ENCODE peak calls at places on chromosomes 13 and 19, in six cellular contexts. H is iPS DF 6.9, J is aorta, T is PC-3, Z is fibroblast of lung, M is Peyer's patch. I is an unnamed sample. For H3K4me1, the result is how much of the 10 kb centered on the place peaks cover.

GRCh38 chr13:73492811-73493210 is 434.0 kb downstream of the KLF5 start:
- DNase-seq in Z (peak), T (no peak), J (no peak), M (no peak), H (no peak), I (no peak)

GRCh38 chr13:74644239-74644638 is 510.0 kb upstream of the KLF12 start:
- DNase-seq in H (no peak), Z (peak), J (no peak), M (no peak), T (no peak), I (no peak)

GRCh38 chr19:850221-850978 is 1.7 kb upstream of the ELANE start:
- DNase-seq in Z (peak), T (peak), M (peak), J (peak), H (no peak), I (peak)

GRCh38 chr19:44990966-44991365 is 10.3 kb upstream of the RELB start:
- DNase-seq in M (no peak), H (no peak), Z (no peak), T (no peak), J (no peak), I (no peak)

GRCh38 chr19:48821633-48822032 is 10.8 kb upstream of the BCAT2 start:
- DNase-seq in T (no peak), Z (no peak), J (no peak), H (no peak), M (no peak), I (no peak)

GRCh38 chr13:49641810-49642291 is 13.5 kb downstream of the ARL11 start:
- DNase-seq in H (no peak), J (no peak), Z (peak), T (peak), M (no peak), I (no peak)

GRCh38 chr19:19460761-19461265 is 54.5 kb downstream of the TSSK6 start:
- DNase-seq in T (no peak), H (no peak), Z (no peak), J (peak), M (peak), I (no peak)

GRCh38 chr13:23770428-23770827 is 118.8 kb downstream of the MIPEP start:
- DNase-seq in T (no peak), J (no peak), M (no peak), Z (no peak), H (no peak), I (no peak)

GRCh38 chr19:4448147-4448985 is 9.2 kb downstream of the UBXN6 start:
- DNase-seq in T (no peak), Z (no peak), H (no peak), M (no peak), J (no peak), I (no peak)

DNA sequence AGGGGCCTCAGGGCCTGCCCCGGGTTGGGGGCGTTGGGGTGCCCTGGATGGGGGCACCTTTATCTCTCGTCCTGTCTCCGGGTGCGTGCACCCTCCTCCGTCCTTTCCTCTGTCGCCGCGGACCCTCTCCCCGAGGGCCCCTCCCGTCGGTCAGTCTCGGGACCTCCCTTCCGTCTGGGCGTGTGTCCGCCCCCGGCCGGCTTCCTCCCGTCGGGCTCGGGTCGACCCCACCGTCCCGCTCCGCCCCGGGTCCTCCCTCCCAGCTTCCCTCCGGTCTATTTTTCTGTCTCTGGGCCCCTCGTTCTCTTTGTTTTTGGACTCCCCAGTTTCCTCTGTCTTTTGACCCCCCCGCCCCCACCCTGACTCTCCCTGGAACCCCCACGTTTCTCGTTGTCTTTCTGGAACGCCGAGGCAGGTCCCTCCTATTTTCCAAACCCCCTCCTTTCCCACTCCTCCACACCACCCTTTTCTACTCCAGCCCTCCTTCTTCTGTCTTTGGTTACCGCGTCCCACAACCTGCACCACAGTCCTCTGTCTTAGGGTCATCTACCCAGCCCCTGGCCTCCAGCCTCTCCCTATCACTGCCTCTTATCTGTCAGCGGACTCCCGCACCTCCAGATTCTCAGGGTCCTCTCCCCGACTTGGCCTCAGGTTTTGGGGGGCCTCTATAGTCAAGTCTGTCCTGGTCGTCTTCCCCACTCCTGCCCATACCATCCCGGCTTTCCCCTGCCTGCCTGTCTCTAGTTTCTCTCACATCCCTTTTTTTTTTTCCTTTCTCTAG is 757 bp downstream of the EGLN2 start:
- DNase-seq in T (no peak), J (peak), M (peak), H (no peak), Z (no peak), I (no peak)
- H3K4me1 ChIP-seq in T (under half), J (under half), M (under half), H (under half), Z (under half), I (under half)

DNA sequence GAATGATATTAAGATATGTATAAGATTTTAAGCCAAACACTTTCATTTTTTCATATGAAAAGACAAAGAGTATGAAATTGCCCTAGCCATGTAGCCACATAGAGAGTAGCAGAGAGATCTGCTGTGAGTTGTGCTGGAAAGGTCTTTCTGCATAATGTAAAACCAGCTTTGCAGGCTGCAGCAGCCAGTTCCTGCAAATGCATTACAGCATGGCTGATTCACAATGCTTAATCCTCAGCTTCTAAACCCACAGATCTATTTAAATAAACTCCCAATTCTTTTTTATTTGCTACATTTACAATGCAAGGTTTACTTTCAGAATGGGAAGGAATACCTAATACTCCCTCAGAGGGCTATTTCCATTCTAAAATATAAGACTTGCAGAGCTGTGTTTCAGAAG is 185.6 kb upstream of the STARD13 start:
- DNase-seq in Z (no peak), H (no peak), M (no peak), J (no peak), T (peak), I (no peak)
- H3K4me1 ChIP-seq in Z (under half), H (under half), M (under half), J (under half), T (under half), I (under half)

GRCh38 chr13:27625839-27626238 is 4.1 kb downstream of the POLR1D start:
- DNase-seq in H (no peak), M (no peak), T (no peak), J (no peak), Z (no peak), I (no peak)

GRCh38 chr13:27622881-27623280 is 1.2 kb downstream of the POLR1D start:
- DNase-seq in T (no peak), J (no peak), H (no peak), M (no peak), Z (no peak), I (no peak)

GRCh38 chr13:27622102-27622820 is 569 bp downstream of the POLR1D start:
- DNase-seq in T (peak), H (no peak), Z (peak), J (no peak), M (peak), I (no peak)

GRCh38 chr13:27621366-27622101 is at the start of gene POLR1D:
- DNase-seq in M (peak), H (peak), J (peak), T (peak), Z (peak), I (peak)

DNA sequence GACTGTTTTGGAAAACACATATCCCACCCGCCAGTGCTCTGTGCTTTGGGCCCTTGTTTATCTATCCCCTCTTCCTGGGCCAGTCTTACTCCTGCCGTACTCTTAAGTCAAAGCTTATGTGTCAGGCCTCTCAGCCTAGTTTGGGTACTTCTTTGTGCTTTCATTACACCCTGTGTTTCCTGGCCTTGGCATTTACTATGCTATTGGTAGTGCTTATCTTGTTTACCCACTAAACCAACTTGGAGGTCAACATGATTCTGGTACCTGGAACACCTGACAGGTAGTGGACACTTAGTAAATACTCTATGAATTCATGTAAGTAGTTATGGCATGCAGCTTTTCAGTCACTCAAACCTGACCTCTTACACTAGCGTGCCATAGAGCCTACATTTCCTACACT is 2.4 kb downstream of the POLR1D start:
- DNase-seq in M (no peak), J (no peak), Z (no peak), H (no peak), T (no peak), I (no peak)
- H3K4me1 ChIP-seq in M (under half), J (under half), Z (under half), H (under half), T (under half), I (under half)

GRCh38 chr13:25708268-25708667 is 336.5 kb downstream of the ATP8A2 start:
- DNase-seq in Z (no peak), J (no peak), H (no peak), T (no peak), M (no peak), I (no peak)
- H3K4me1 ChIP-seq in Z (under half), J (under half), H (under half), T (under half), M (under half), I (under half)

GRCh38 chr13:113124211-113125025 is 1.8 kb downstream of the F10 start:
- DNase-seq in J (peak), H (no peak), M (no peak), Z (no peak), T (no peak), I (no peak)

GRCh38 chr13:113123226-113124150 is 889 bp downstream of the F10 start:
- DNase-seq in J (peak), H (no peak), T (no peak), M (no peak), Z (no peak), I (no peak)

GRCh38 chr13:113126265-113127150 is 3.9 kb downstream of the F10 start:
- DNase-seq in H (no peak), J (peak), T (no peak), Z (no peak), M (no peak), I (no peak)

GRCh38 chr13:113122571-113123225 is at the start of gene F10:
- DNase-seq in T (no peak), J (peak), H (no peak), Z (peak), M (peak), I (no peak)

DNA sequence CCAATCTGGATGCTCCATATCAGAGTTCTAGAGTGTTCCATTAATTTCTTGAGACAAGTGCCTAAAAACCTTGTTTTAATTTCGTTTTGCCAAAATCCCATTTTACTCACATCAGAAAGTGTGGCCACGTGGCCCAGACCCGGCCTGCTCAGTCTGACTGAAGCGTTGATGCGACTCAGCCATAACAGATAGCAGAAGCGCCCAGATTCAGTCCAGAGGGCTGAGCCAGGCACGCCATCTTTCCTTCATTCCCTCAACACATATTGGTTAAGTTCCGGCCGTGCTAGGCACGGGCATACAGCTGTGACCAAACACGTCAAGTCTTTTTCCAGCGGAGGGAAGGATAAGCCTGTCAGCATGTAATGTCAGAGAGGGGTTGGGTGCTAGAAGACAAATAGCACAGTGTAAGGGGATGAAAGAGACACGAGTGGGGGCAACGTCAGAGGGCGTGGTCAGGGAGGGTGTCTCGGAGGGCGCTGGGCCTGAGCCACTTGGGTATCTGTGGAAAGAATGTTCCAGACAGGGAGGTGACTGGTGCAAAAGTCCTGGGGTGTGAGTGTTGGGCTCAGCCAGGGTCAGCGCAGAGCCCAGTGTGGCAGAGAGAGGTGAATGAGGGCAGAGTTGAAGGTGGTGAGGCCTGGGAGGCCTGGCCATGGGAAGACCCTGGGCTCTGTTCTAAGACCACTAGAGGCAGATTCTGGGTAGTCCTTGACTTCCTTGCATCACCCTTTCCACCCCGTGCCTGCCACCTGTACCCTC is 3.1 kb downstream of the F10 start:
- DNase-seq in H (no peak), M (no peak), J (peak), Z (no peak), T (no peak), I (no peak)
- H3K4me1 ChIP-seq in H (under half), M (under half), J (under half), Z (under half), T (under half), I (under half)

GRCh38 chr19:40718774-40719391 is 2.0 kb downstream of the ITPKC start:
- DNase-seq in J (peak), H (no peak), M (peak), T (peak), Z (peak), I (peak)

GRCh38 chr19:40717880-40718773 is 1.2 kb downstream of the ITPKC start:
- DNase-seq in H (no peak), M (peak), J (peak), T (peak), Z (peak), I (no peak)

GRCh38 chr19:40717325-40717879 is 490 bp downstream of the ITPKC start:
- DNase-seq in T (no peak), Z (peak), M (no peak), J (no peak), H (no peak), I (no peak)

GRCh38 chr19:40721140-40721486 is 4.2 kb downstream of the ITPKC start:
- DNase-seq in T (no peak), H (no peak), M (no peak), J (no peak), Z (no peak), I (no peak)

DNA sequence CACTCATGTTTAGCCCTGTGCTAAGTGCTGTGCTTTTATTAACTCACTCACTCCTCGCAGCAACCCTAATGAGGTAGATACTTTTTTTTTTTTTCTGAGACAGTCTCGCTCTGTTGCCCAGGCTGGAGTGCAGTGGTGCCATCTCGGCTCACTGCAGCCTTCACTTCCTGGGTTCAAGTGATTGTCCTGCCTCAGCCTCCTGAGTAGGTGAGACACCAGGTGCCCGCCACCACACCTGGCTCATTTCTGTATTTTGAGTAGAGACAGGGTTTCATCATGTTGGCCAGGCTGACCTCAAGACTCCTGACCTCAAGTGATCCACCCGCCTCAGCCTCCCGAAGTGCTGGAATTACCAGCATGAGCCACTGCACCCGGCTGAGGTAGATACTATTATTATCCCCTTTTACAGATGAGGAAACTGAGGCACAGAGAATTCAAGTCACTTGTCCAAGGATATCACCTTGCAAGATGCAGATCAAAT is 2.5 kb downstream of the ITPKC start:
- DNase-seq in Z (no peak), J (no peak), M (no peak), T (no peak), H (no peak), I (no peak)
- H3K4me1 ChIP-seq in Z (under half), J (under half), M (under half), T (under half), H (under half), I (under half)

DNA sequence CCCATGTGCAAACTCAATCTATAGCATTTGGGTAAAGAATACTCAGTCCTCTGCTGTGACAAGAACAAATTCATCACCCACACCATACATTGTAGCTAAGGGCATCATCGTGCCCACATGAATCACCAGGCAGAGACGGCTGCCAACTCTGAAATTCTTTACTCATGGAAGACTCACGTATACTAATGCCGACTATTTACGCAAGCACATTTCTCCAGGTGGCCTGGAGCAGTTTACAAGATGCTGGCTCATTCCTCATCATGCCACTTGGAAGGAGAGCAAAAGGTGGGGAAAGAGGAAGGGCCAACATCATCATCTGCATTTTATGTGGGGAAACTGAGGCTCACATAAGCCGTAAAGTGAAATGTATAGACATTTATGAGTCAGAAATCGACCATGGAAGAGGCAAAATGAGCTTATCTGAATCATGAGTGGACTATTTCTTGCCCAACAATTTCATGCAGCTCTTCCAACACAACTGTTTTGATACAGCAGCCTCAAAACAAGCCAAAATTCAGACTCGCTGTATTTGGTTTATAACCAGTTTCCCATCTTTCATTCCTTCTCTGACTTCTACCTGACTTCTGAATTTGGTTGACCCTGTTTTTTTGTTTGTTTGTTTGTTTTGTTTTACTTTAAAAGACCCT is 213.9 kb upstream of the SERP2 start:
- DNase-seq in M (no peak), J (no peak), H (no peak), T (peak), Z (no peak), I (peak)
- H3K4me1 ChIP-seq in M (under half), J (under half), H (under half), T (under half), Z (under half), I (under half)

I was measured in RWPE2.